ENCODE peak calls at places on chromosomes 6 and 20, in ten cellular contexts. V is esophagus muscularis mucosa; J is CD8-positive, alpha-beta T cell; L is Peyer's patch; K is left ventricle myocardium inferior; B is IMR-90; T is colonic mucosa; A is cardiac muscle cell; M is brain microvascular endothelial cell; W is bronchial epithelial cell. Y is an unnamed sample.

GRCh38 chr6:43532201-43532600 is 15.3 kb downstream of the POLR1C start:
- DNase-seq in V (no peak), J (no peak), L (no peak), K (no peak), B (peak; percentile 28), T (no peak), A (no peak), M (no peak), W (no peak), Y (no peak)

GRCh38 chr6:29887330-29887818 is 55.0 kb upstream of the HLA-A start:
- DNase-seq in V (no peak), J (peak; percentile 62), L (peak; percentile 87), K (peak; percentile 36), B (peak; percentile 11), T (peak; percentile 77), A (peak; percentile 29), M (no peak), W (no peak), Y (peak; percentile 74)

GRCh38 chr20:56439784-56440291 is 27.8 kb downstream of the CASS4 start:
- DNase-seq in V (no peak), J (no peak), L (peak; percentile 54), K (peak; percentile 78), B (peak; percentile 100), T (no peak), A (no peak), M (peak; percentile 96), W (no peak), Y (peak; percentile 56)

GRCh38 chr6:5206920-5207561 is 53.7 kb downstream of the LYRM4 start:
- DNase-seq in V (no peak), J (no peak), L (no peak), K (no peak), B (no peak), T (no peak), A (no peak), M (no peak), W (no peak), Y (no peak)

GRCh38 chr6:43499028-43499815 is 10.9 kb downstream of the LRRC73 start:
- DNase-seq in V (no peak), J (no peak), L (no peak), K (no peak), B (no peak), T (no peak), A (no peak), M (no peak), W (no peak), Y (no peak)

GRCh38 chr6:170007468-170008240 is 256.2 kb downstream of the ERMARD start:
- DNase-seq in V (no peak), J (no peak), L (peak; percentile 25), K (no peak), B (no peak), T (no peak), A (peak; percentile 5), M (no peak), W (no peak), Y (no peak)

GRCh38 chr20:33282991-33283555 is at the start of gene BPIFB1:
- DNase-seq in V (no peak), J (no peak), L (no peak), K (no peak), B (no peak), T (no peak), A (no peak), M (no peak), W (no peak), Y (no peak)

GRCh38 chr6:48036316-48036715 is 74.7 kb downstream of the PTCHD4 start:
- DNase-seq in V (no peak), J (no peak), L (no peak), K (no peak), B (peak; percentile 26), T (no peak), A (no peak), M (peak; percentile 2), W (peak; percentile 4), Y (no peak)

GRCh38 chr6:121093928-121094327 is 240.4 kb downstream of the TBC1D32 start:
- DNase-seq in V (no peak), J (no peak), L (no peak), K (no peak), B (peak; percentile 76), T (no peak), A (no peak), M (peak; percentile 37), W (peak; percentile 52), Y (no peak)

GRCh38 chr6:3822747-3823445 is 26.3 kb upstream of the FAM50B start:
- DNase-seq in V (no peak), J (no peak), L (no peak), K (no peak), B (no peak), T (no peak), A (no peak), M (no peak), W (peak; percentile 85), Y (no peak)

GRCh38 chr6:144343736-144344428 is 58.7 kb downstream of the UTRN start:
- DNase-seq in V (peak; percentile 39), J (peak; percentile 66), L (peak; percentile 76), K (no peak), B (no peak), T (peak; percentile 72), A (no peak), M (no peak), W (peak; percentile 65), Y (no peak)

GRCh38 chr6:24064106-24064505 is 61.9 kb upstream of the NRSN1 start:
- DNase-seq in V (no peak), J (no peak), L (no peak), K (no peak), B (no peak), T (no peak), A (peak; percentile 25), M (no peak), W (no peak), Y (no peak)

GRCh38 chr6:159819932-159820640 is 20.0 kb downstream of the PNLDC1 start:
- DNase-seq in V (no peak), J (peak; percentile 47), L (peak; percentile 50), K (no peak), B (no peak), T (no peak), A (no peak), M (no peak), W (no peak), Y (peak; percentile 45)

GRCh38 chr6:31271641-31272357 is at the start of gene HLA-C:
- DNase-seq in V (peak; percentile 98), J (peak; percentile 94), L (peak; percentile 98), K (peak; percentile 85), B (peak; percentile 95), T (peak; percentile 94), A (peak; percentile 93), M (peak; percentile 92), W (peak; percentile 95), Y (peak; percentile 90)

GRCh38 chr6:56540950-56541600 is 101.6 kb downstream of the DST start:
- DNase-seq in V (no peak), J (no peak), L (no peak), K (no peak), B (peak; percentile 58), T (no peak), A (no peak), M (no peak), W (peak; percentile 30), Y (no peak)

GRCh38 chr6:109490708-109491107 is 7.7 kb upstream of the ZBTB24 start:
- DNase-seq in V (no peak), J (no peak), L (no peak), K (no peak), B (no peak), T (no peak), A (no peak), M (no peak), W (no peak), Y (no peak)

GRCh38 chr6:150377211-150377781 is 8.5 kb downstream of the IYD start:
- DNase-seq in V (peak; percentile 83), J (no peak), L (no peak), K (no peak), B (no peak), T (no peak), A (peak; percentile 26), M (no peak), W (no peak), Y (peak; percentile 60)

GRCh38 chr20:2750343-2751251 is 49.8 kb downstream of the CPXM1 start:
- DNase-seq in V (no peak), J (no peak), L (peak; percentile 64), K (no peak), B (peak; percentile 17), T (peak; percentile 53), A (no peak), M (peak; percentile 12), W (peak; percentile 25), Y (peak; percentile 84)

GRCh38 chr6:114100421-114100820 is 129.5 kb upstream of the HDAC2 start:
- DNase-seq in V (no peak), J (no peak), L (no peak), K (no peak), B (peak; percentile 59), T (no peak), A (no peak), M (no peak), W (peak; percentile 7), Y (no peak)

GRCh38 chr6:132234356-132234755 is 166.9 kb downstream of the MOXD1 start:
- DNase-seq in V (no peak), J (no peak), L (no peak), K (no peak), B (no peak), T (no peak), A (no peak), M (no peak), W (peak; percentile 76), Y (no peak)
- H3K27me3 ChIP-seq in V (no peaks in the 10 kb centered on the region), J (no peaks in the 10 kb centered on the region), L (no peaks in the 10 kb centered on the region), K (no peaks in the 10 kb centered on the region), B (peaks cover 5% of the 10 kb centered on the region), T (no peaks in the 10 kb centered on the region), A (no peaks in the 10 kb centered on the region), M (no peaks in the 10 kb centered on the region), W (no peaks in the 10 kb centered on the region), Y (no peaks in the 10 kb centered on the region)

GRCh38 chr6:27678449-27678848 is 205.5 kb upstream of the ZNF184 start:
- DNase-seq in V (no peak), J (no peak), L (no peak), K (no peak), B (no peak), T (no peak), A (no peak), M (no peak), W (no peak), Y (no peak)
- H3K27me3 ChIP-seq in V (no peaks in the 10 kb centered on the region), J (peaks cover 28% of the 10 kb centered on the region), L (no peaks in the 10 kb centered on the region), K (peaks cover 98% of the 10 kb centered on the region), B (peaks cover 10% of the 10 kb centered on the region), T (peaks cover 23% of the 10 kb centered on the region), A (peaks cover 74% of the 10 kb centered on the region), M (no peaks in the 10 kb centered on the region), W (peaks cover 4% of the 10 kb centered on the region), Y (peaks cover 92% of the 10 kb centered on the region)

DNA sequence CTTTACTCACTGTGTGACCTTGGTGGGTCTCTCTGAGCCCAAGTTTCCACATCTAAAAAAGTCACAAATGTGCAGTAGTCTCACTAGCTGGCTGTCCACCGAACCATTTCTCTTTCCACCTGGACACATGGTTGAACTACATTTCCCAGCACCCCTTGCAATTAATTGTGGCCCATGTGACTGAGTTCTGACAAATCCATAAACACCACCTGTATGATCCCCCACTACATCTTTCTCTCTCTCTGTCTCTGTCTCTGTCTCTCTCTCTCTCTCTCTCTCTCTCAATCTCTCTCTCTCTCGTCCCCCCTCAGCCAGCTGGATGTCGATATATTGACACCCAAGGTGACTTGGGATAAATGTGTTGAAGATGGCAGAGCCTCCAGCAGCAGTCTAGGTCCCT is 42.8 kb downstream of the SNHG17 start:
- DNase-seq in V (no peak), J (no peak), L (no peak), K (no peak), B (no peak), T (no peak), A (no peak), M (no peak), W (peak; percentile 11), Y (no peak)
- H3K27me3 ChIP-seq in V (no peaks in the 10 kb centered on the region), J (no peaks in the 10 kb centered on the region), L (no peaks in the 10 kb centered on the region), K (no peaks in the 10 kb centered on the region), B (peaks cover 26% of the 10 kb centered on the region), T (no peaks in the 10 kb centered on the region), A (no peaks in the 10 kb centered on the region), M (no peaks in the 10 kb centered on the region), W (no peaks in the 10 kb centered on the region), Y (no peaks in the 10 kb centered on the region)

GRCh38 chr20:21583486-21584168 is 69.8 kb upstream of the NKX2-2 start:
- DNase-seq in V (no peak), J (no peak), L (no peak), K (no peak), B (no peak), T (no peak), A (no peak), M (no peak), W (no peak), Y (no peak)
- H3K27me3 ChIP-seq in V (no peaks in the 10 kb centered on the region), J (no peaks in the 10 kb centered on the region), L (no peaks in the 10 kb centered on the region), K (peaks cover 92% of the 10 kb centered on the region), B (no peaks in the 10 kb centered on the region), T (no peaks in the 10 kb centered on the region), A (peaks cover 8% of the 10 kb centered on the region), M (no peaks in the 10 kb centered on the region), W (no peaks in the 10 kb centered on the region), Y (no peaks in the 10 kb centered on the region)

Y was measured in lower lobe of right lung.